ENCODE peak calls at places on chromosome 10, in six cellular contexts. M is stomach; Z is heart right ventricle; J is brain microvascular endothelial cell; N is effector memory CD4-positive, alpha-beta T cell; R is cardiac muscle cell. U is an unnamed sample.

GRCh38 chr10:124577651-124578050 is 116.0 kb downstream of the LHPP start:
- DNase-seq in N (no peak), R (no peak), M (no peak), Z (no peak), J (no peak), U (no peak)

GRCh38 chr10:57785068-57785467 is 482.6 kb downstream of the IPMK start:
- DNase-seq in R (no peak), Z (no peak), J (no peak), N (no peak), M (no peak), U (no peak)

GRCh38 chr10:121322776-121323175 is 275.5 kb downstream of the FGFR2 start:
- DNase-seq in R (no peak), M (no peak), J (no peak), N (no peak), Z (no peak), U (no peak)

GRCh38 chr10:122515588-122516231 is 44.8 kb upstream of the DMBT1 start:
- DNase-seq in N (peak; percentile 35), M (peak; percentile 40), Z (peak; percentile 43), R (no peak), J (no peak), U (no peak)

GRCh38 chr10:30434273-30435067 is 486 bp downstream of the MAP3K8 start:
- DNase-seq in M (peak; percentile 82), R (peak; percentile 79), N (peak; percentile 67), J (peak; percentile 61), Z (peak; percentile 83), U (peak; percentile 94)

GRCh38 chr10:64075604-64076003 is 554.4 kb downstream of the REEP3 start:
- DNase-seq in Z (no peak), N (no peak), M (no peak), R (no peak), J (no peak), U (no peak)

GRCh38 chr10:84335516-84335915 is 7.1 kb downstream of the CCSER2 start:
- DNase-seq in R (no peak), Z (no peak), N (no peak), J (no peak), M (no peak), U (no peak)

GRCh38 chr10:59585046-59585700 is 124.5 kb downstream of the SLC16A9 start:
- DNase-seq in M (no peak), N (no peak), J (no peak), Z (no peak), R (no peak), U (no peak)

GRCh38 chr10:106551501-106551900 is 613.0 kb downstream of the SORCS1 start:
- DNase-seq in J (no peak), R (no peak), M (no peak), Z (no peak), N (no peak), U (no peak)

GRCh38 chr10:95242581-95243317 is 48.1 kb downstream of the PDLIM1 start:
- DNase-seq in Z (no peak), M (peak; percentile 61), J (no peak), R (peak; percentile 58), N (no peak), U (peak; percentile 59)

GRCh38 chr10:127921751-127922140 is 14.8 kb downstream of the PTPRE start:
- DNase-seq in Z (no peak), J (no peak), M (no peak), N (no peak), R (no peak), U (peak; percentile 20)

GRCh38 chr10:105187243-105187642 is 546.2 kb downstream of the SORCS3 start:
- DNase-seq in N (no peak), Z (no peak), J (no peak), R (no peak), M (no peak), U (no peak)

GRCh38 chr10:13573960-13574359 is 12.8 kb upstream of the PRPF18 start:
- DNase-seq in Z (no peak), N (no peak), J (no peak), R (no peak), M (no peak), U (no peak)

DNA sequence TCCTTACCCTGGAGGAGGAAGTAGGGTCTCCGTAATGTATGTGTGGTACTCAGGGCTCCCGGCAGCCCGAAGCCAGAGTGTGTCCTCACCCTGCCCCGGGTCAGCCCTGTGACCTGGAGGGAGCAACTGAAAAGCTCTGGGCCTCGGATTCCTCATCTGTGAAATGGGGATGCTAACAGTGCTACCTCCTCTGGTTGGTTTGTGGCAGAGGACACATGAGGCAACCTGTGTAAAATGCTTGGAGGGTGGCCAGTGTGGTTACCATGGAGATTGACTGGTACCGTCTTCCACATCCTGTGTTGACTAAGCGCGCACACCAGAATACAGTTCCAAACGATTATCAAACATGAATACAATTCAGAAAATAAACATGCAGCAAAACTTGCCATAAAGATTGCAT is 163.8 kb upstream of the KLF6 start:
- DNase-seq in Z (no peak), R (no peak), J (peak; percentile 88), M (peak; percentile 54), N (peak; percentile 71), U (peak; percentile 77)
- H3K27ac ChIP-seq in Z (no peak overlapping the region), R (no peak overlapping the region), J (no peak overlapping the region), M (no peak overlapping the region), N (peak overlapping the region; percentile 73), U (no peak overlapping the region)

GRCh38 chr10:77863446-77863845 is 63.1 kb downstream of the DLG5 start:
- DNase-seq in J (no peak), R (no peak), Z (no peak), M (no peak), N (no peak), U (no peak)
- H3K27ac ChIP-seq in J (no peak overlapping the region), R (no peak overlapping the region), Z (no peak overlapping the region), M (peak overlapping the region; percentile 47), N (no peak overlapping the region), U (peak overlapping the region; percentile 96)

DNA sequence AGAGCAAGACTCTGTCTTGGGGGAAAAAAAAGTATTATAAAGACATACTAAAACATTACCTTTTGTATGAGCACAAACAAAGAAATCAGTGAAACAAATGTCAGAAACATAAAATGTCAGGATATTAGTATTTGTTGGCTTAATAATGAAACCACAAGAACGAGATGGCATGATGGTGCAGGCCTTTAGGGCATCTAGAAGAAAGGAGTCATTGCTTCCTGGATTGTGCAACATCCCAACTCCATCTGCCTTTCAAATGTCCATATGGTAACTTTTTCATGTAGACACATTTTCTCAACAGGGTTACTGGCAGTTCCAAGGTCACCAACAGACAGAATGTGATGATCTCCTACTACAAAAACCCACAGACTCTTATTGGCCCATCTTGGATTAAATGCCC is 96.6 kb downstream of the ZNF248 start:
- DNase-seq in J (no peak), Z (no peak), R (no peak), M (no peak), N (no peak), U (no peak)
- H3K27ac ChIP-seq in J (no peak overlapping the region), Z (no peak overlapping the region), R (no peak overlapping the region), M (no peak overlapping the region), N (no peak overlapping the region), U (no peak overlapping the region)

DNA sequence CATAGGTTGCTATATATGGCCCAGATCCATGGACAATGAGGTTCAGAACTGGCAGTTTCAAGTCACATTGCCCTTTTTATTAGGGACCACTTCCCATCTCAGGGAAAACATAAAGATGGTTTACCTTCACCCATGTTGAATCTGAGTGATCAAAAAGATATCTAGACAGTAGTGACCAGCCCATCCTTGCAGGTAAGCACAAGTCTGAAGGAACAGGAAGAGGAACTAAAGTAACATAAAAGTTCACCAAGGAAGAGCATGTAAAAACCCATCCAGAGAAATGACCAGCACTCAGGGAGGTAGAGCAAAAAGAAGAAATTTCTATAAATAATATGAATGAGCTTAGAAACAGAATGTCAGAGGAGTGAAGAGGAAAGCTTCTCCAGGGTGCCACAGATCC is 382.5 kb downstream of the PARD3 start:
- DNase-seq in N (no peak), J (no peak), M (no peak), Z (no peak), R (no peak), U (no peak)
- H3K27ac ChIP-seq in N (no peak overlapping the region), J (peak overlapping the region; percentile 91), M (no peak overlapping the region), Z (no peak overlapping the region), R (no peak overlapping the region), U (peak overlapping the region; percentile 11)

GRCh38 chr10:47020491-47020890 is 109.3 kb downstream of the PTPN20 start:
- DNase-seq in M (peak; percentile 22), N (no peak), R (no peak), Z (no peak), J (peak; percentile 22), U (no peak)
- H3K27ac ChIP-seq in M (no peak overlapping the region), N (no peak overlapping the region), R (no peak overlapping the region), Z (no peak overlapping the region), J (no peak overlapping the region), U (no peak overlapping the region)

GRCh38 chr10:26513101-26513500 is 75.0 kb downstream of the APBB1IP start:
- DNase-seq in Z (no peak), J (no peak), N (no peak), R (no peak), M (no peak), U (no peak)

GRCh38 chr10:26519803-26520202 is 81.7 kb downstream of the APBB1IP start:
- DNase-seq in Z (no peak), J (no peak), N (no peak), R (no peak), M (no peak), U (no peak)

GRCh38 chr10:26520575-26520974 is 82.4 kb downstream of the APBB1IP start:
- DNase-seq in R (no peak), J (no peak), N (no peak), M (no peak), Z (no peak), U (no peak)

GRCh38 chr10:26516540-26517101 is 78.5 kb downstream of the APBB1IP start:
- DNase-seq in M (peak; percentile 39), N (no peak), R (no peak), J (no peak), Z (no peak), U (no peak)

GRCh38 chr10:26517141-26517890 is 79.2 kb downstream of the APBB1IP start:
- DNase-seq in N (no peak), Z (no peak), M (no peak), J (no peak), R (no peak), U (no peak)
- H3K27ac ChIP-seq in N (no peak overlapping the region), Z (no peak overlapping the region), M (no peak overlapping the region), J (no peak overlapping the region), R (no peak overlapping the region), U (no peak overlapping the region)